ENCODE peak calls at places on chromosome X, in nine cellular contexts. One of them, this sample, is unnamed.

GRCh38 chrX:44785652-44786051 is 58.2 kb upstream of the DUSP21 start:
- DNase-seq in brain microvascular endothelial cell: peak; percentile 50
- DNase-seq in head of caudate nucleus: no peak
- DNase-seq in iPS-NIHi11: no peak
- DNase-seq in NCI-H1092: no peak
- DNase-seq in uterus: no peak
- DNase-seq in body of pancreas: no peak
- DNase-seq in renal cortical epithelial cell: peak; percentile 72
- DNase-seq in dorsolateral prefrontal cortex: no peak
- DNase-seq in this sample: no peak

GRCh38 chrX:8668797-8669196 is 63.1 kb downstream of the ANOS1 start:
- DNase-seq in brain microvascular endothelial cell: no peak
- DNase-seq in head of caudate nucleus: no peak
- DNase-seq in iPS-NIHi11: no peak
- DNase-seq in NCI-H1092: no peak
- DNase-seq in uterus: no peak
- DNase-seq in body of pancreas: no peak
- DNase-seq in renal cortical epithelial cell: no peak
- DNase-seq in dorsolateral prefrontal cortex: no peak
- DNase-seq in this sample: no peak

GRCh38 chrX:135384161-135384836 is 37.4 kb upstream of the SMIM10L2A start:
- DNase-seq in brain microvascular endothelial cell: no peak
- DNase-seq in head of caudate nucleus: no peak
- DNase-seq in iPS-NIHi11: no peak
- DNase-seq in NCI-H1092: no peak
- DNase-seq in uterus: no peak
- DNase-seq in body of pancreas: no peak
- DNase-seq in renal cortical epithelial cell: no peak
- DNase-seq in dorsolateral prefrontal cortex: no peak
- DNase-seq in this sample: no peak

GRCh38 chrX:51891821-51892551 is 1.4 kb upstream of the MAGED1 start:
- DNase-seq in brain microvascular endothelial cell: peak; percentile 20
- DNase-seq in head of caudate nucleus: peak; percentile 46
- DNase-seq in iPS-NIHi11: no peak
- DNase-seq in NCI-H1092: peak; percentile 13
- DNase-seq in uterus: peak; percentile 58
- DNase-seq in body of pancreas: no peak
- DNase-seq in renal cortical epithelial cell: peak; percentile 25
- DNase-seq in dorsolateral prefrontal cortex: no peak
- DNase-seq in this sample: peak; percentile 43

GRCh38 chrX:43679778-43680177 is 23.7 kb downstream of the MAOA start:
- DNase-seq in brain microvascular endothelial cell: no peak
- DNase-seq in head of caudate nucleus: no peak
- DNase-seq in iPS-NIHi11: no peak
- DNase-seq in NCI-H1092: no peak
- DNase-seq in uterus: no peak
- DNase-seq in body of pancreas: no peak
- DNase-seq in renal cortical epithelial cell: no peak
- DNase-seq in dorsolateral prefrontal cortex: no peak
- DNase-seq in this sample: peak; percentile 1

GRCh38 chrX:10549280-10549679 is 71.1 kb downstream of the MID1 start:
- DNase-seq in brain microvascular endothelial cell: peak; percentile 40
- DNase-seq in head of caudate nucleus: no peak
- DNase-seq in iPS-NIHi11: no peak
- DNase-seq in NCI-H1092: peak; percentile 6
- DNase-seq in uterus: no peak
- DNase-seq in body of pancreas: no peak
- DNase-seq in renal cortical epithelial cell: no peak
- DNase-seq in dorsolateral prefrontal cortex: no peak
- DNase-seq in this sample: peak; percentile 5

GRCh38 chrX:135985123-135985973 is at the start of gene SLC9A6:
- DNase-seq in brain microvascular endothelial cell: peak; percentile 4
- DNase-seq in head of caudate nucleus: peak; percentile 87
- DNase-seq in iPS-NIHi11: peak; percentile 84
- DNase-seq in NCI-H1092: peak; percentile 69
- DNase-seq in uterus: peak; percentile 69
- DNase-seq in body of pancreas: peak; percentile 72
- DNase-seq in renal cortical epithelial cell: no peak
- DNase-seq in dorsolateral prefrontal cortex: peak; percentile 83
- DNase-seq in this sample: peak; percentile 79

GRCh38 chrX:110418857-110419249 is 60.2 kb downstream of the RTL9 start:
- DNase-seq in brain microvascular endothelial cell: peak; percentile 18
- DNase-seq in head of caudate nucleus: no peak
- DNase-seq in iPS-NIHi11: no peak
- DNase-seq in NCI-H1092: no peak
- DNase-seq in uterus: no peak
- DNase-seq in body of pancreas: no peak
- DNase-seq in renal cortical epithelial cell: no peak
- DNase-seq in dorsolateral prefrontal cortex: no peak
- DNase-seq in this sample: peak; percentile 30

GRCh38 chrX:119417842-119418241 is 18.7 kb downstream of the SLC25A43 start:
- DNase-seq in brain microvascular endothelial cell: no peak
- DNase-seq in head of caudate nucleus: no peak
- DNase-seq in iPS-NIHi11: no peak
- DNase-seq in NCI-H1092: no peak
- DNase-seq in uterus: no peak
- DNase-seq in body of pancreas: no peak
- DNase-seq in renal cortical epithelial cell: no peak
- DNase-seq in dorsolateral prefrontal cortex: no peak
- DNase-seq in this sample: no peak

GRCh38 chrX:130114141-130114561 is 3.9 kb upstream of the ELF4 start:
- DNase-seq in brain microvascular endothelial cell: no peak
- DNase-seq in head of caudate nucleus: no peak
- DNase-seq in iPS-NIHi11: no peak
- DNase-seq in NCI-H1092: no peak
- DNase-seq in uterus: no peak
- DNase-seq in body of pancreas: no peak
- DNase-seq in renal cortical epithelial cell: peak; percentile 43
- DNase-seq in dorsolateral prefrontal cortex: no peak
- DNase-seq in this sample: no peak

GRCh38 chrX:24184018-24184417 is 34.5 kb downstream of the ZFX start:
- DNase-seq in brain microvascular endothelial cell: no peak
- DNase-seq in head of caudate nucleus: no peak
- DNase-seq in iPS-NIHi11: no peak
- DNase-seq in NCI-H1092: no peak
- DNase-seq in uterus: no peak
- DNase-seq in body of pancreas: no peak
- DNase-seq in renal cortical epithelial cell: no peak
- DNase-seq in dorsolateral prefrontal cortex: no peak
- DNase-seq in this sample: no peak

GRCh38 chrX:49249616-49250015 is 14.3 kb downstream of the CCDC22 start:
- DNase-seq in brain microvascular endothelial cell: no peak
- DNase-seq in head of caudate nucleus: no peak
- DNase-seq in iPS-NIHi11: no peak
- DNase-seq in NCI-H1092: no peak
- DNase-seq in uterus: no peak
- DNase-seq in body of pancreas: no peak
- DNase-seq in renal cortical epithelial cell: no peak
- DNase-seq in dorsolateral prefrontal cortex: no peak
- DNase-seq in this sample: no peak

GRCh38 chrX:137052641-137053235 is 18.9 kb upstream of the GPR101 start:
- DNase-seq in brain microvascular endothelial cell: no peak
- DNase-seq in head of caudate nucleus: peak; percentile 38
- DNase-seq in iPS-NIHi11: peak; percentile 29
- DNase-seq in NCI-H1092: peak; percentile 20
- DNase-seq in uterus: no peak
- DNase-seq in body of pancreas: peak; percentile 10
- DNase-seq in renal cortical epithelial cell: no peak
- DNase-seq in dorsolateral prefrontal cortex: no peak
- DNase-seq in this sample: peak; percentile 37

GRCh38 chrX:72048515-72049455 is 82.9 kb downstream of the RTL5 start:
- DNase-seq in brain microvascular endothelial cell: no peak
- DNase-seq in head of caudate nucleus: no peak
- DNase-seq in iPS-NIHi11: no peak
- DNase-seq in NCI-H1092: peak; percentile 24
- DNase-seq in uterus: no peak
- DNase-seq in body of pancreas: no peak
- DNase-seq in renal cortical epithelial cell: no peak
- DNase-seq in dorsolateral prefrontal cortex: no peak
- DNase-seq in this sample: peak; percentile 7

GRCh38 chrX:70289168-70289792 is 447 bp downstream of the PDZD11 start:
- DNase-seq in brain microvascular endothelial cell: peak; percentile 11
- DNase-seq in head of caudate nucleus: no peak
- DNase-seq in iPS-NIHi11: no peak
- DNase-seq in NCI-H1092: no peak
- DNase-seq in uterus: no peak
- DNase-seq in body of pancreas: no peak
- DNase-seq in renal cortical epithelial cell: no peak
- DNase-seq in dorsolateral prefrontal cortex: no peak
- DNase-seq in this sample: no peak

GRCh38 chrX:50202539-50202938 is 1.7 kb upstream of the AKAP4 start:
- DNase-seq in brain microvascular endothelial cell: no peak
- DNase-seq in head of caudate nucleus: no peak
- DNase-seq in iPS-NIHi11: no peak
- DNase-seq in NCI-H1092: no peak
- DNase-seq in uterus: no peak
- DNase-seq in body of pancreas: no peak
- DNase-seq in renal cortical epithelial cell: peak; percentile 41
- DNase-seq in dorsolateral prefrontal cortex: no peak
- DNase-seq in this sample: no peak

GRCh38 chrX:126164689-126165400 is 1.2 kb downstream of the DCAF12L2 start:
- DNase-seq in brain microvascular endothelial cell: no peak
- DNase-seq in head of caudate nucleus: no peak
- DNase-seq in iPS-NIHi11: no peak
- DNase-seq in NCI-H1092: no peak
- DNase-seq in uterus: no peak
- DNase-seq in body of pancreas: no peak
- DNase-seq in renal cortical epithelial cell: no peak
- DNase-seq in dorsolateral prefrontal cortex: peak; percentile 34
- DNase-seq in this sample: no peak

GRCh38 chrX:12567857-12568256 is 223.4 kb upstream of the PRPS2 start:
- DNase-seq in brain microvascular endothelial cell: peak; percentile 5
- DNase-seq in head of caudate nucleus: no peak
- DNase-seq in iPS-NIHi11: no peak
- DNase-seq in NCI-H1092: no peak
- DNase-seq in uterus: no peak
- DNase-seq in body of pancreas: no peak
- DNase-seq in renal cortical epithelial cell: peak; percentile 5
- DNase-seq in dorsolateral prefrontal cortex: no peak
- DNase-seq in this sample: no peak

GRCh38 chrX:134181261-134181660 is 55.7 kb upstream of the CCDC160 start:
- DNase-seq in brain microvascular endothelial cell: no peak
- DNase-seq in head of caudate nucleus: no peak
- DNase-seq in iPS-NIHi11: peak; percentile 19
- DNase-seq in NCI-H1092: no peak
- DNase-seq in uterus: no peak
- DNase-seq in body of pancreas: no peak
- DNase-seq in renal cortical epithelial cell: no peak
- DNase-seq in dorsolateral prefrontal cortex: no peak
- DNase-seq in this sample: no peak

This sample was measured in NCI-H345.